ENCODE peak calls at places on chromosomes 16 and 17, in ten cellular contexts. J, H, N, G, X, Y, S, R, O and C are unnamed samples.

GRCh38 chr17:80982426-80982974 is 9.1 kb upstream of the CHMP6 start:
- DNase-seq in O (no peak), X (no peak), Y (no peak), R (no peak), N (no peak), H (no peak), G (no peak), J (no peak), S (no peak), C (no peak)

GRCh38 chr17:82978765-82979349 is 100.6 kb upstream of the METRNL start:
- DNase-seq in G (no peak), H (no peak), Y (no peak), R (no peak), J (no peak), O (no peak), S (no peak), X (peak; percentile 97), N (no peak), C (no peak)

GRCh38 chr17:31321481-31321880 is at the start of gene EVI2A:
- DNase-seq in J (no peak), X (peak; percentile 98), H (peak; percentile 89), N (peak; percentile 89), S (peak; percentile 62), Y (peak; percentile 57), G (no peak), R (no peak), O (no peak), C (no peak)

GRCh38 chr17:77829871-77830799 is 128.4 kb upstream of the TNRC6C start:
- DNase-seq in O (no peak), J (no peak), S (no peak), G (peak; percentile 86), N (no peak), Y (peak; percentile 90), R (no peak), H (peak; percentile 86), X (peak; percentile 47), C (peak; percentile 82)

GRCh38 chr17:27552467-27552779 is 78.6 kb upstream of the LGALS9 start:
- DNase-seq in H (peak; percentile 65), J (no peak), X (no peak), S (no peak), R (no peak), G (no peak), O (no peak), N (no peak), Y (no peak), C (no peak)

GRCh38 chr16:54239441-54239840 is 47.1 kb downstream of the IRX3 start:
- DNase-seq in O (no peak), Y (no peak), G (no peak), J (no peak), N (no peak), H (no peak), S (no peak), X (no peak), R (no peak), C (no peak)

GRCh38 chr17:64032081-64032480 is 11.6 kb upstream of the ICAM2 start:
- DNase-seq in N (no peak), Y (no peak), S (no peak), X (no peak), J (no peak), G (no peak), R (no peak), H (peak; percentile 12), O (no peak), C (peak; percentile 26)

GRCh38 chr16:88611220-88611821 is 27.1 kb upstream of the IL17C start:
- DNase-seq in G (no peak), O (no peak), H (no peak), R (no peak), J (no peak), N (no peak), X (no peak), Y (no peak), S (no peak), C (no peak)

GRCh38 chr17:31917065-31917529 is 15.6 kb upstream of the UTP6 start:
- DNase-seq in N (no peak), J (no peak), Y (no peak), X (no peak), R (no peak), S (no peak), G (no peak), H (no peak), O (no peak), C (no peak)

GRCh38 chr16:22008215-22009142 is 568 bp downstream of the MOSMO start:
- DNase-seq in O (no peak), J (peak; percentile 30), R (no peak), H (peak; percentile 20), S (peak; percentile 60), G (peak; percentile 69), X (no peak), Y (no peak), N (peak; percentile 25), C (peak; percentile 70)

GRCh38 chr17:56679767-56680422 is 86.4 kb downstream of the NOG start:
- DNase-seq in N (no peak), X (no peak), H (peak; percentile 56), O (no peak), S (peak; percentile 23), Y (no peak), J (no peak), G (no peak), R (no peak), C (no peak)

GRCh38 chr17:31060814-31061550 is 33.8 kb upstream of the NF1 start:
- DNase-seq in G (no peak), N (no peak), J (no peak), H (no peak), O (no peak), X (peak; percentile 28), Y (no peak), R (no peak), S (peak; percentile 74), C (no peak)

GRCh38 chr17:14737984-14738651 is 437.2 kb downstream of the HS3ST3B1 start:
- DNase-seq in R (peak; percentile 23), H (peak; percentile 82), J (peak; percentile 63), O (no peak), Y (no peak), G (peak; percentile 81), X (peak; percentile 99), S (no peak), N (peak; percentile 44), C (peak; percentile 71)

GRCh38 chr17:37461668-37462067 is 28.0 kb upstream of the DUSP14 start:
- DNase-seq in N (no peak), G (no peak), J (no peak), H (no peak), R (no peak), S (no peak), X (no peak), Y (no peak), O (no peak), C (no peak)

GRCh38 chr16:54488729-54489128 is 202.1 kb upstream of the IRX3 start:
- DNase-seq in X (no peak), N (no peak), O (no peak), G (no peak), H (no peak), Y (no peak), S (peak; percentile 53), R (no peak), J (no peak), C (no peak)

GRCh38 chr17:16989953-16990860 is 18.3 kb upstream of the TNFRSF13B start:
- DNase-seq in R (no peak), H (peak; percentile 60), G (no peak), N (peak; percentile 41), J (no peak), O (no peak), S (no peak), Y (no peak), X (no peak), C (peak; percentile 45)

GRCh38 chr17:55549140-55549539 is 37.9 kb upstream of the SMIM36 start:
- DNase-seq in H (no peak), G (no peak), S (peak; percentile 74), N (peak; percentile 33), O (no peak), X (peak; percentile 29), R (no peak), J (no peak), Y (peak; percentile 75), C (no peak)

GRCh38 chr16:67943619-67944503 is at the start of gene LCAT:
- DNase-seq in S (no peak), R (no peak), Y (peak; percentile 29), H (peak; percentile 36), X (peak; percentile 76), J (no peak), G (peak; percentile 94), O (no peak), N (no peak), C (peak; percentile 92)